ENCODE peak calls at places on chromosomes 4 and X, in five cellular contexts. One of them, this sample, is unnamed.

GRCh38 chrX:13598877-13599276 is 29.5 kb downstream of the EGFL6 start:
- DNase-seq in NCI-H1105: no peak
- DNase-seq in body of pancreas: no peak
- DNase-seq in lower leg skin: no peak
- DNase-seq in iris pigment epithelial cell: peak
- DNase-seq in this sample: no peak

GRCh38 chr4:24529555-24529954 is 54.8 kb downstream of the DHX15 start:
- DNase-seq in NCI-H1105: no peak
- DNase-seq in body of pancreas: no peak
- DNase-seq in iris pigment epithelial cell: no peak
- DNase-seq in lower leg skin: no peak
- DNase-seq in this sample: no peak

GRCh38 chr4:38562751-38563198 is 101.2 kb upstream of the KLF3 start:
- DNase-seq in lower leg skin: peak
- DNase-seq in iris pigment epithelial cell: peak
- DNase-seq in body of pancreas: peak
- DNase-seq in NCI-H1105: no peak
- DNase-seq in this sample: no peak

GRCh38 chr4:82638479-82638878 is 76.7 kb upstream of the TMEM150C start:
- DNase-seq in body of pancreas: no peak
- DNase-seq in NCI-H1105: no peak
- DNase-seq in lower leg skin: no peak
- DNase-seq in iris pigment epithelial cell: no peak
- DNase-seq in this sample: no peak

GRCh38 chr4:8504279-8505007 is 63.9 kb downstream of the TRMT44 start:
- DNase-seq in NCI-H1105: peak
- DNase-seq in lower leg skin: no peak
- DNase-seq in body of pancreas: peak
- DNase-seq in iris pigment epithelial cell: no peak
- DNase-seq in this sample: no peak

GRCh38 chr4:96352051-96352517 is 512.2 kb downstream of the PDHA2 start:
- DNase-seq in NCI-H1105: no peak
- DNase-seq in iris pigment epithelial cell: peak
- DNase-seq in body of pancreas: no peak
- DNase-seq in lower leg skin: no peak
- DNase-seq in this sample: no peak

GRCh38 chr4:36054750-36055467 is 189.4 kb downstream of the ARAP2 start:
- DNase-seq in iris pigment epithelial cell: peak
- DNase-seq in body of pancreas: no peak
- DNase-seq in lower leg skin: no peak
- DNase-seq in NCI-H1105: no peak
- DNase-seq in this sample: no peak

GRCh38 chr4:145511913-145512522 is 30.4 kb downstream of the SMAD1 start:
- DNase-seq in iris pigment epithelial cell: peak
- DNase-seq in body of pancreas: no peak
- DNase-seq in lower leg skin: no peak
- DNase-seq in NCI-H1105: no peak
- DNase-seq in this sample: no peak

GRCh38 chr4:144338834-144339233 is 198.3 kb upstream of the GYPA start:
- DNase-seq in iris pigment epithelial cell: no peak
- DNase-seq in NCI-H1105: no peak
- DNase-seq in body of pancreas: no peak
- DNase-seq in lower leg skin: no peak
- DNase-seq in this sample: no peak

GRCh38 chr4:19947349-19947748 is 304.4 kb upstream of the SLIT2 start:
- DNase-seq in iris pigment epithelial cell: peak
- DNase-seq in body of pancreas: no peak
- DNase-seq in lower leg skin: no peak
- DNase-seq in NCI-H1105: no peak
- DNase-seq in this sample: peak

GRCh38 chr4:70591955-70592582 is at the start of gene AMBN:
- DNase-seq in NCI-H1105: no peak
- DNase-seq in body of pancreas: no peak
- DNase-seq in lower leg skin: no peak
- DNase-seq in iris pigment epithelial cell: no peak
- DNase-seq in this sample: no peak

GRCh38 chrX:79413009-79413408 is 45.9 kb upstream of the ITM2A start:
- DNase-seq in iris pigment epithelial cell: peak
- DNase-seq in lower leg skin: no peak
- DNase-seq in NCI-H1105: no peak
- DNase-seq in body of pancreas: no peak
- DNase-seq in this sample: no peak

This sample was measured in BJ.